ENCODE peak calls at places on chromosomes 12 and 14, in ten cellular contexts. W is 8988T; V is effector memory CD8-positive, alpha-beta T cell; G is adipocyte; L is NCI-H748 treated with DMSO at 0.1 percent for 48 hours; A is HCT116; O is CD4-positive, alpha-beta T cell; E is Calu3; I is HFF-Myc; N is T1000. M is an unnamed sample.

GRCh38 chr14:74891870-74892269 is 10.2 kb downstream of the DLST start:
- DNase-seq in A (no peak), V (no peak), O (no peak), G (peak), N (no peak), L (no peak), I (no peak), E (no peak), W (no peak), M (no peak)

GRCh38 chr12:96141216-96141944 is 52.8 kb upstream of the ELK3 start:
- DNase-seq in O (no peak), I (no peak), E (no peak), L (no peak), G (peak), V (no peak), N (no peak), W (no peak), A (no peak), M (no peak)

GRCh38 chr14:30559638-30560071 is 697 bp downstream of the G2E3 start:
- DNase-seq in N (no peak), A (no peak), I (no peak), G (peak), V (no peak), L (peak), O (no peak), E (no peak), W (no peak), M (peak)

GRCh38 chr12:94813314-94813713 is 163.0 kb upstream of the TMCC3 start:
- DNase-seq in N (no peak), A (no peak), V (no peak), O (no peak), W (no peak), E (no peak), L (no peak), I (no peak), G (peak), M (no peak)

GRCh38 chr12:46830731-46831334 is 5.0 kb upstream of the SLC38A4 start:
- DNase-seq in W (no peak), G (peak), A (no peak), E (peak), O (no peak), L (no peak), N (no peak), V (no peak), I (no peak), M (no peak)

GRCh38 chr12:62720661-62721330 is 214.2 kb downstream of the PPM1H start:
- DNase-seq in E (no peak), L (no peak), W (no peak), G (peak), N (no peak), O (no peak), I (peak), A (no peak), V (no peak), M (peak)

GRCh38 chr12:356276-356988 is 32.7 kb downstream of the KDM5A start:
- DNase-seq in L (no peak), N (no peak), G (no peak), I (peak), O (no peak), V (no peak), W (no peak), A (no peak), E (no peak), M (peak)

GRCh38 chr12:119578112-119578511 is 15.5 kb upstream of the TMEM233 start:
- DNase-seq in I (no peak), E (peak), A (peak), N (no peak), L (no peak), O (no peak), V (no peak), G (no peak), W (no peak), M (no peak)

GRCh38 chr12:98352218-98352811 is 163.1 kb upstream of the TMPO start:
- DNase-seq in V (no peak), G (peak), A (peak), I (peak), E (peak), O (no peak), W (no peak), N (peak), L (no peak), M (peak)

GRCh38 chr14:90645842-90646443 is 170.3 kb downstream of the TTC7B start:
- DNase-seq in V (no peak), L (no peak), A (peak), I (no peak), O (no peak), W (peak), G (no peak), N (no peak), E (peak), M (no peak)

GRCh38 chr12:1946311-1946710 is 27.9 kb upstream of the CACNA2D4 start:
- DNase-seq in O (no peak), E (no peak), G (no peak), V (no peak), W (no peak), A (no peak), I (no peak), N (no peak), L (no peak), M (no peak)

GRCh38 chr14:22753586-22753985 is 12.9 kb upstream of the OXA1L start:
- DNase-seq in N (no peak), E (no peak), O (no peak), A (no peak), V (no peak), L (no peak), I (no peak), W (no peak), G (peak), M (peak)